ENCODE peak calls at places on chromosomes 4 and X, in five cellular contexts. R is fibroblast of mammary gland, L is GM06990, D is stomach, P is choroid plexus epithelial cell. V is an unnamed sample.

GRCh38 chrX:11759461-11760311 is 1.6 kb downstream of the MSL3 start:
- DNase-seq in R (peak), P (peak), D (peak), L (peak), V (peak)

GRCh38 chrX:106341823-106342222 is 173.7 kb downstream of the PWWP3B start:
- DNase-seq in D (no peak), P (no peak), R (peak), L (no peak), V (no peak)

GRCh38 chr4:40070387-40070786 is 13.7 kb downstream of the N4BP2 start:
- DNase-seq in D (no peak), P (no peak), R (no peak), L (no peak), V (no peak)

GRCh38 chr4:3655485-3656429 is 110.4 kb upstream of the ADRA2C start:
- DNase-seq in R (no peak), D (no peak), P (no peak), L (no peak), V (no peak)

GRCh38 chrX:14064632-14065432 is 35.1 kb upstream of the GEMIN8 start:
- DNase-seq in D (no peak), L (no peak), P (peak), R (peak), V (no peak)

GRCh38 chr4:111399523-111400135 is 745.6 kb upstream of the FAM241A start:
- DNase-seq in L (no peak), R (peak), P (no peak), D (no peak), V (no peak)

GRCh38 chrX:123976671-123977316 is 15.3 kb downstream of the STAG2 start:
- DNase-seq in R (peak), P (peak), L (no peak), D (no peak), V (no peak)

GRCh38 chr4:34196375-34196774 is 2047.9 kb downstream of the ARAP2 start:
- DNase-seq in L (no peak), R (no peak), D (no peak), P (peak), V (no peak)

GRCh38 chr4:173252024-173252935 is 81.9 kb downstream of the HMGB2 start:
- DNase-seq in L (peak), D (peak), P (peak), R (peak), V (no peak)

GRCh38 chrX:15820106-15821073 is 30.1 kb downstream of the ZRSR2 start:
- DNase-seq in R (peak), P (no peak), D (no peak), L (no peak), V (no peak)

GRCh38 chr4:153651961-153652784 is 31.9 kb upstream of the TLR2 start:
- DNase-seq in L (no peak), D (no peak), P (peak), R (peak), V (no peak)

GRCh38 chr4:3223346-3223745 is 25.6 kb upstream of the MSANTD1 start:
- DNase-seq in R (no peak), L (no peak), D (no peak), P (no peak), V (no peak)

GRCh38 chrX:74614193-74614909 is at the start of gene RLIM:
- DNase-seq in D (peak), P (peak), R (peak), L (peak), V (peak)

GRCh38 chrX:74613350-74614192 is 853 bp downstream of the RLIM start:
- DNase-seq in R (peak), P (peak), L (peak), D (peak), V (no peak)
- TF ChIP-seq CTCF in R (no peak), P (peak), L (no peak), D (no peak), V (no peak)

DNA sequence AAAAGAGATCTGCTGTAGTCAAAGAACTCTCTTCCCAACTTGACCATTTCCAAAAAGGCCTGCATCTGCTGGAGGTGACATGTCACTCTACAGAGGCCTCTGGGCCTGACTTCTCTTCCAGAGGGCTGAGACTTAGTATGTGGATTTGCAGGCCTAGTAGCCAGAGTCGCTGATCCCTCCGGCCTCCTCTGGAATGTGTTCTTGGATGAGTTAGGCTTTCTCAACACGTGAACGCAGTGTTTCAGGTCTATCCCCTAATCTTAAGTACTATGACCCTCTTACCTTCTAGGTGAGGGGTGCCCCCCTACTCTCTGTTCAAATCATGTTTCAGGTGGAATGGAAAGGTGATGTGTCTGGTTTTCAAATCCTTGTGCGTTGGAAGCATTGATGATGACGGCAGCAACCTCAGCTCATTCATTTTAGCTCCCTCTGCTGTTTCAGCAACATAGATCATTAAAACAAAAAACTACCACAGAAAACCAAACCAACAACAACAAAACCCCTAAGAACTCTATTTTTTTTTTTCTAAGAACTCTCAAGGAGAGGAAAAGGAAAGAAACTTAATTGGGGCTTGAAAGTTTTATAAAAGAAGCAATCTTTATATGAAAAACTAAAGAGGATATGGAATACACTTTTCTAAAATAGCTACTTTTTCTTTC is 56.4 kb downstream of the RWDD4 start:
- DNase-seq in P (peak), R (peak), L (no peak), D (no peak), V (no peak)
- TF ChIP-seq CTCF in P (peak), R (peak), L (peak), D (peak), V (no peak)

GRCh38 chr4:26321326-26322276 is 787 bp downstream of the RBPJ start:
- DNase-seq in R (no peak), L (peak), P (peak), D (no peak), V (no peak)

GRCh38 chr4:26320453-26321325 is at the start of gene RBPJ:
- DNase-seq in D (peak), P (peak), R (peak), L (peak), V (peak)

GRCh38 chr4:26320159-26320452 is 708 bp upstream of the RBPJ start:
- DNase-seq in D (no peak), L (no peak), R (peak), P (no peak), V (peak)

GRCh38 chr4:26317766-26318165 is 3.0 kb upstream of the RBPJ start:
- DNase-seq in L (no peak), R (no peak), P (no peak), D (no peak), V (no peak)

GRCh38 chr4:26319467-26320158 is 1.2 kb upstream of the RBPJ start:
- DNase-seq in P (peak), D (peak), R (peak), L (peak), V (peak)
- TF ChIP-seq CTCF in P (peak), D (no peak), R (no peak), L (peak), V (peak)

GRCh38 chr4:140052050-140052449 is 101.9 kb downstream of the MAML3 start:
- DNase-seq in R (peak), D (peak), P (peak), L (no peak), V (peak)
- TF ChIP-seq CTCF in R (peak), D (peak), P (peak), L (peak), V (peak)

GRCh38 chr4:146582864-146583263 is 55.8 kb upstream of the POU4F2 start:
- DNase-seq in D (no peak), R (peak), L (no peak), P (peak), V (no peak)
- TF ChIP-seq CTCF in D (no peak), R (no peak), L (no peak), P (no peak), V (no peak)

DNA sequence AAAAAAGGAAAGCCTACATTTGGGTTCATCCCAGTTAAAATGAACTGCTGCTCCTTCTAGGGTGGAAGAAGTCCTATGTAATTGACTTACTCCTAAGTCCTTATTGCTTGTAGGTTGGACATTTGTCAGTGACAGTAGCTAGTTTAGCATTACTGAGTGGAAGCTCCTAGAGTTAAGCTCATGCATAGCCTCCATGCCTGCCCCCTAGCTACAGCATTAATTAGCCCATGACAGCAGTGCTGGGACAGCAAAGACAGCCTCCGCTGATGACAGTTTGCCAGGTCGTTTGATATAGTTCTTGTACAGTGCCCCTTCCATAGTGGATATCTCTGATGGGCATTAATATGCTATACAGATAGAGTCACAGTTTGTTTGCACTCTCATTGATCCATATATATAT is 18.7 kb upstream of the GALNTL6 start:
- DNase-seq in P (no peak), D (no peak), R (no peak), L (no peak), V (no peak)
- TF ChIP-seq CTCF in P (no peak), D (no peak), R (no peak), L (no peak), V (no peak)

DNA sequence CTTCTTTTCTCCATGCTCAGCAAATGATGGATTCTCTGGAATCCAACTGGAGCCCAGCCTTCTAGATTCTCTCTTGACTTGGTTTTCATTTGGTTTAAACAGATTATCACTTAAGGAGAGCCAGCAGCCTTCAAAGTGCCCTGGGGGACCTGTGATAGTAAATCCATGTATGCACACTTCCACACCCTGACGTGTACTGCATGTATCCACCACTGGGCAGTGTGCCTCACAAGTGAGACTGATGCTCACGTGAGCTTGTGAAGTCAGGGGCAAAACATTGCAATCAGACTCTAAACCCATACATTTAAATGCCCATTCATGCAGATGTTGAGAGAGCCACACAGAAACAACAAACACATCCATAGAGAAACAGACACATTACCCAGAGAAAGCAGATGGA is 28.0 kb upstream of the SETD7 start:
- DNase-seq in R (no peak), P (no peak), D (no peak), L (no peak), V (no peak)
- TF ChIP-seq CTCF in R (no peak), P (no peak), D (no peak), L (no peak), V (no peak)

V was measured in GM13976.